ENCODE peak calls at places on chromosomes 1 and 21, in four cellular contexts. One of them, this sample, is unnamed. For H3K27me3 and H3K36me3, the result is how much of the 10 kb centered on the place peaks cover.

GRCh38 chr1:7580923-7581753 is 190.0 kb upstream of the VAMP3 start:
- DNase-seq in mesendoderm: no peak
- DNase-seq in aorta: peak
- DNase-seq in ovary: peak
- DNase-seq in this sample: no peak

GRCh38 chr1:212738330-212738729 is 38.7 kb upstream of the BATF3 start:
- DNase-seq in aorta: no peak
- DNase-seq in ovary: no peak
- DNase-seq in mesendoderm: no peak
- DNase-seq in this sample: no peak

GRCh38 chr1:216563096-216563495 is 139.8 kb upstream of the USH2A start:
- DNase-seq in mesendoderm: no peak
- DNase-seq in aorta: no peak
- DNase-seq in ovary: no peak
- DNase-seq in this sample: no peak

GRCh38 chr21:41226853-41227252 is 58.9 kb downstream of the BACE2 start:
- DNase-seq in mesendoderm: no peak
- DNase-seq in ovary: no peak
- DNase-seq in aorta: no peak
- DNase-seq in this sample: no peak

GRCh38 chr1:16146888-16147614 is 8.8 kb downstream of the EPHA2 start:
- DNase-seq in ovary: no peak
- DNase-seq in aorta: peak
- DNase-seq in mesendoderm: peak
- DNase-seq in this sample: no peak

GRCh38 chr1:32232558-32233304 is 10.5 kb downstream of the EIF3I start:
- DNase-seq in mesendoderm: no peak
- DNase-seq in ovary: no peak
- DNase-seq in aorta: no peak
- DNase-seq in this sample: no peak

GRCh38 chr1:32635508-32636277 is 14.7 kb downstream of the ZBTB8OS start:
- DNase-seq in mesendoderm: no peak
- DNase-seq in aorta: no peak
- DNase-seq in ovary: no peak
- DNase-seq in this sample: no peak

GRCh38 chr1:208161656-208162375 is 82.4 kb downstream of the PLXNA2 start:
- DNase-seq in ovary: no peak
- DNase-seq in mesendoderm: no peak
- DNase-seq in aorta: no peak
- DNase-seq in this sample: no peak

GRCh38 chr1:56569661-56570060 is 9.7 kb downstream of the PLPP3 start:
- DNase-seq in ovary: no peak
- DNase-seq in mesendoderm: peak
- DNase-seq in aorta: no peak
- DNase-seq in this sample: no peak

GRCh38 chr1:200405273-200405672 is 4.6 kb downstream of the ZNF281 start:
- DNase-seq in ovary: no peak
- DNase-seq in mesendoderm: no peak
- DNase-seq in aorta: no peak
- DNase-seq in this sample: no peak

GRCh38 chr1:96362623-96363022 is 359.0 kb upstream of the PTBP2 start:
- DNase-seq in aorta: no peak
- DNase-seq in mesendoderm: no peak
- DNase-seq in ovary: no peak
- DNase-seq in this sample: no peak

GRCh38 chr1:53372501-53372951 is 44.7 kb upstream of the LRP8 start:
- DNase-seq in aorta: peak
- DNase-seq in mesendoderm: no peak
- DNase-seq in ovary: no peak
- DNase-seq in this sample: peak

GRCh38 chr1:5992814-5993552 is 758 bp upstream of the NPHP4 start:
- DNase-seq in aorta: peak
- DNase-seq in ovary: no peak
- DNase-seq in mesendoderm: peak
- DNase-seq in this sample: peak

GRCh38 chr21:38668501-38668900 is 137.2 kb upstream of the ETS2 start:
- DNase-seq in mesendoderm: no peak
- DNase-seq in ovary: no peak
- DNase-seq in aorta: no peak
- DNase-seq in this sample: no peak

GRCh38 chr21:32705139-32705538 is 22.7 kb downstream of the SYNJ1 start:
- DNase-seq in ovary: no peak
- DNase-seq in mesendoderm: peak
- DNase-seq in aorta: no peak
- DNase-seq in this sample: no peak

GRCh38 chr21:33075596-33076195 is 5.8 kb downstream of the OLIG1 start:
- DNase-seq in ovary: no peak
- DNase-seq in mesendoderm: peak
- DNase-seq in aorta: no peak
- DNase-seq in this sample: peak

GRCh38 chr1:183215936-183216335 is 29.9 kb downstream of the LAMC2 start:
- DNase-seq in mesendoderm: no peak
- DNase-seq in ovary: no peak
- DNase-seq in aorta: no peak
- DNase-seq in this sample: no peak

GRCh38 chr1:180921891-180922636 is 9.4 kb downstream of the KIAA1614 start:
- DNase-seq in mesendoderm: no peak
- DNase-seq in ovary: no peak
- DNase-seq in aorta: no peak
- DNase-seq in this sample: no peak

GRCh38 chr1:222754386-222755139 is 17.6 kb downstream of the FAM177B start:
- DNase-seq in aorta: peak
- DNase-seq in mesendoderm: no peak
- DNase-seq in ovary: peak
- DNase-seq in this sample: no peak

GRCh38 chr21:45048968-45049367 is 25.4 kb upstream of the ADARB1 start:
- DNase-seq in mesendoderm: no peak
- DNase-seq in ovary: no peak
- DNase-seq in aorta: no peak
- DNase-seq in this sample: peak

GRCh38 chr1:177902151-177902765 is 67.6 kb downstream of the SEC16B start:
- DNase-seq in aorta: no peak
- DNase-seq in ovary: no peak
- DNase-seq in mesendoderm: no peak
- DNase-seq in this sample: no peak

GRCh38 chr1:153626929-153627796 is at the start of gene S100A13:
- DNase-seq in ovary: peak
- DNase-seq in aorta: peak
- DNase-seq in mesendoderm: peak
- DNase-seq in this sample: peak

GRCh38 chr1:170620164-170620563 is 43.8 kb upstream of the PRRX1 start:
- DNase-seq in mesendoderm: no peak
- DNase-seq in ovary: no peak
- DNase-seq in aorta: no peak
- DNase-seq in this sample: no peak

GRCh38 chr21:14215971-14216621 is at the start of gene RBM11:
- DNase-seq in ovary: peak
- DNase-seq in mesendoderm: peak
- DNase-seq in aorta: peak
- DNase-seq in this sample: peak

GRCh38 chr1:162663086-162663485 is 30.8 kb downstream of the DDR2 start:
- DNase-seq in ovary: no peak
- DNase-seq in mesendoderm: no peak
- DNase-seq in aorta: no peak
- DNase-seq in this sample: no peak

GRCh38 chr1:59999746-60000145 is 73.2 kb upstream of the CYP2J2 start:
- DNase-seq in ovary: no peak
- DNase-seq in aorta: no peak
- DNase-seq in mesendoderm: no peak
- DNase-seq in this sample: no peak

GRCh38 chr21:42108941-42109340 is 37.8 kb downstream of the UMODL1 start:
- DNase-seq in mesendoderm: no peak
- DNase-seq in aorta: no peak
- DNase-seq in ovary: no peak
- DNase-seq in this sample: no peak

GRCh38 chr1:178451529-178451928 is 45.2 kb downstream of the CLEC20A start:
- DNase-seq in mesendoderm: peak
- DNase-seq in aorta: no peak
- DNase-seq in ovary: no peak
- DNase-seq in this sample: no peak

GRCh38 chr1:30271401-30272287 is 451.7 kb downstream of the MATN1 start:
- DNase-seq in mesendoderm: no peak
- DNase-seq in ovary: no peak
- DNase-seq in aorta: no peak
- DNase-seq in this sample: no peak

GRCh38 chr1:111736548-111737215 is 2.5 kb downstream of the INKA2 start:
- DNase-seq in ovary: peak
- DNase-seq in mesendoderm: no peak
- DNase-seq in aorta: peak
- DNase-seq in this sample: no peak

GRCh38 chr1:236868625-236869467 is 73.8 kb downstream of the MTR start:
- DNase-seq in mesendoderm: peak
- DNase-seq in ovary: no peak
- DNase-seq in aorta: no peak
- DNase-seq in this sample: peak

GRCh38 chr1:214510477-214510876 is 40.9 kb downstream of the PTPN14 start:
- DNase-seq in ovary: no peak
- DNase-seq in aorta: no peak
- DNase-seq in mesendoderm: no peak
- DNase-seq in this sample: no peak

GRCh38 chr21:45030637-45031218 is 43.7 kb upstream of the ADARB1 start:
- DNase-seq in aorta: peak
- DNase-seq in mesendoderm: no peak
- DNase-seq in ovary: no peak
- DNase-seq in this sample: peak

GRCh38 chr1:53410100-53410541 is 49.1 kb upstream of the DMRTB1 start:
- DNase-seq in aorta: no peak
- DNase-seq in ovary: no peak
- DNase-seq in mesendoderm: peak
- DNase-seq in this sample: peak

GRCh38 chr1:163196449-163196787 is 6.3 kb downstream of the RGS5 start:
- DNase-seq in ovary: no peak
- DNase-seq in aorta: no peak
- DNase-seq in mesendoderm: peak
- DNase-seq in this sample: no peak

GRCh38 chr1:229529639-229530038 is 21.5 kb upstream of the NUP133 start:
- DNase-seq in ovary: no peak
- DNase-seq in mesendoderm: no peak
- DNase-seq in aorta: no peak
- DNase-seq in this sample: no peak

GRCh38 chr1:211897011-211897410 is 66.4 kb upstream of the LPGAT1 start:
- DNase-seq in mesendoderm: no peak
- DNase-seq in aorta: no peak
- DNase-seq in ovary: no peak
- DNase-seq in this sample: no peak

GRCh38 chr1:21232044-21232443 is 55.3 kb upstream of the EIF4G3 start:
- DNase-seq in ovary: peak
- DNase-seq in aorta: no peak
- DNase-seq in mesendoderm: peak
- DNase-seq in this sample: peak

GRCh38 chr1:186974774-186975181 is 146.0 kb downstream of the PLA2G4A start:
- DNase-seq in mesendoderm: no peak
- DNase-seq in ovary: no peak
- DNase-seq in aorta: no peak
- DNase-seq in this sample: no peak

GRCh38 chr1:155069551-155070391 is 6.2 kb downstream of the EFNA4 start:
- DNase-seq in ovary: no peak
- DNase-seq in mesendoderm: no peak
- DNase-seq in aorta: no peak
- DNase-seq in this sample: peak
- H3K4me3 ChIP-seq in ovary: no peak
- H3K4me3 ChIP-seq in mesendoderm: no peak
- H3K4me3 ChIP-seq in aorta: no peak
- H3K4me3 ChIP-seq in this sample: peak

GRCh38 chr1:160806784-160807183 is 10.8 kb downstream of the LY9 start:
- DNase-seq in ovary: no peak
- DNase-seq in aorta: no peak
- DNase-seq in mesendoderm: no peak
- DNase-seq in this sample: no peak

GRCh38 chr1:160807738-160808137 is 11.8 kb downstream of the LY9 start:
- DNase-seq in aorta: no peak
- DNase-seq in ovary: no peak
- DNase-seq in mesendoderm: no peak
- DNase-seq in this sample: peak

GRCh38 chr1:160806109-160806665 is 10.2 kb downstream of the LY9 start:
- DNase-seq in mesendoderm: no peak
- DNase-seq in aorta: no peak
- DNase-seq in ovary: no peak
- DNase-seq in this sample: peak

GRCh38 chr1:160808289-160808688 is 12.3 kb downstream of the LY9 start:
- DNase-seq in ovary: no peak
- DNase-seq in aorta: no peak
- DNase-seq in mesendoderm: no peak
- DNase-seq in this sample: no peak

DNA sequence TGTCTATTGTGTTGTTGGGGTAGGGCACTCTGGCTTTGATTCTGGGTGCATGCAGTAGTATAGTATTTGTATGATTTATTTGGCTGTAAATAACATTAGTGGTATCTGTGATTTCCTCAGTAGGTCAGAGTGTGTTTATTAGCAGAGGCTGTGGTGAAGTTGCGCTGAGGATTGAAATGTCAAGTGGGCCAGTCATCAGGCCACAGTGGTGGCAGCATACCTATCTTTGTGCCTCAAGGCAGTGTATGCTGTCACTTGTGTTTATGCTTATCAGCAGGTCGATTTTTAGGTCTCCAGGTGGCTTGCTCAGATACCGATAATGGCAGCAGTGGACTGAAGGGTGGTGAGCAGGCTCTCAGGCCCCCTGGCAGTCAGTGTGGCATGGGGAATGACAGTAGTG is 11.3 kb downstream of the LY9 start:
- DNase-seq in aorta: no peak
- DNase-seq in ovary: no peak
- DNase-seq in mesendoderm: no peak
- DNase-seq in this sample: no peak
- H3K27me3 ChIP-seq in aorta: under half
- H3K27me3 ChIP-seq in ovary: under half
- H3K27me3 ChIP-seq in mesendoderm: under half
- H3K27me3 ChIP-seq in this sample: under half

GRCh38 chr21:43750339-43751033 is 25.6 kb downstream of the CSTB start:
- DNase-seq in aorta: no peak
- DNase-seq in mesendoderm: no peak
- DNase-seq in ovary: no peak
- DNase-seq in this sample: no peak
- H3K36me3 ChIP-seq in aorta: under half
- H3K36me3 ChIP-seq in mesendoderm: under half
- H3K36me3 ChIP-seq in ovary: under half
- H3K36me3 ChIP-seq in this sample: under half

GRCh38 chr1:156895408-156895874 is 1.9 kb downstream of the PEAR1 start:
- DNase-seq in aorta: no peak
- DNase-seq in mesendoderm: no peak
- DNase-seq in ovary: no peak
- DNase-seq in this sample: no peak
- H3K4me3 ChIP-seq in aorta: no peak
- H3K4me3 ChIP-seq in mesendoderm: no peak
- H3K4me3 ChIP-seq in ovary: no peak
- H3K4me3 ChIP-seq in this sample: no peak

DNA sequence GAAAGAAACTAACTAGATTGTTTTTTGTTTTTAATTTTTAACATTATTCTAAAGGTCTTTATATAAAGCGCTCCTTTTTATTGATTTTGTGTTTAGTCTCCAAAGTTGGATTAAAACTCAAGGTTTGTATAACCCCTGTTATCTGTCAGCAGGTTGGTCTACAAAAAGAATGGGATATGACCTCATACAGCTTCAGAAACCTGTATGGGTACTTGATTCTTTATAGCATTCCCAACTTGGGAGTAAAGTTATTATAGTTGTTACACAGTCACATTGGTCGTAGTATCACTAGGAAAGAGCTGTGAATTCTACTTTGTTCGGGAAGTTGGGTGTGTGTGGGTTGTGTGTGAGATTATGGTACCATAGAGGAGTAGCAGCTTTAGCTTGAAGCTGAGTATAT is 52.4 kb downstream of the ZMYM4 start:
- DNase-seq in mesendoderm: no peak
- DNase-seq in ovary: no peak
- DNase-seq in aorta: no peak
- DNase-seq in this sample: no peak
- H3K27me3 ChIP-seq in mesendoderm: under half
- H3K27me3 ChIP-seq in ovary: under half
- H3K27me3 ChIP-seq in aorta: under half
- H3K27me3 ChIP-seq in this sample: under half

This sample was measured in H7.